ENCODE peak calls at places on chromosomes 11 and 22, in six cellular contexts. K is PC-9; N is keratinocyte; S is Panc1; V is CD4-positive, CD25-positive, alpha-beta regulatory T cell; H is K562. G is an unnamed sample.

GRCh38 chr11:119666463-119667131 is 62.4 kb downstream of the NECTIN1 start:
- DNase-seq in N (no peak), V (peak), K (peak), S (peak), H (peak), G (peak)

GRCh38 chr11:7968686-7969085 is 3.4 kb upstream of the NLRP10 start:
- DNase-seq in H (no peak), V (no peak), N (no peak), K (no peak), S (no peak), G (no peak)

GRCh38 chr11:117823941-117824420 is 563 bp downstream of the FXYD2 start:
- DNase-seq in K (no peak), S (no peak), H (no peak), N (no peak), V (no peak), G (no peak)

GRCh38 chr11:76215946-76216345 is 9.6 kb upstream of the WNT11 start:
- DNase-seq in H (no peak), K (no peak), S (no peak), N (no peak), V (no peak), G (no peak)

GRCh38 chr11:62980133-62980760 is 4.5 kb downstream of the SLC22A6 start:
- DNase-seq in H (no peak), K (no peak), V (no peak), N (no peak), S (no peak), G (no peak)

GRCh38 chr22:48496226-48496845 is 1331.3 kb downstream of the BRD1 start:
- DNase-seq in N (no peak), H (no peak), K (no peak), S (no peak), V (no peak), G (no peak)

GRCh38 chr11:15327786-15328231 is 213.1 kb downstream of the INSC start:
- DNase-seq in V (no peak), K (no peak), N (no peak), S (no peak), H (peak), G (peak)

GRCh38 chr11:79953629-79954028 is 512.8 kb upstream of the TENM4 start:
- DNase-seq in K (no peak), H (no peak), N (no peak), S (no peak), V (no peak), G (no peak)

GRCh38 chr11:130037881-130038601 is 31.7 kb upstream of the APLP2 start:
- DNase-seq in S (no peak), N (no peak), V (no peak), H (peak), K (no peak), G (no peak)

GRCh38 chr11:35617687-35618496 is at the start of gene FJX1:
- DNase-seq in S (no peak), H (peak), K (peak), N (no peak), V (peak), G (no peak)

GRCh38 chr11:12091957-12092558 is 18.3 kb upstream of the MICAL2 start:
- DNase-seq in N (no peak), H (no peak), S (no peak), K (no peak), V (no peak), G (no peak)

GRCh38 chr11:80155412-80156017 is 714.7 kb upstream of the TENM4 start:
- DNase-seq in H (peak), K (no peak), N (no peak), V (peak), S (peak), G (no peak)

GRCh38 chr22:50267591-50268390 is 2.4 kb downstream of the MAPK11 start:
- DNase-seq in S (no peak), V (peak), K (no peak), N (no peak), H (peak), G (no peak)

GRCh38 chr22:39457047-39457545 is 284 bp downstream of the MGAT3 start:
- DNase-seq in K (no peak), N (no peak), H (peak), S (no peak), V (no peak), G (no peak)

GRCh38 chr11:120184371-120184945 is 26.4 kb upstream of the OAF start:
- DNase-seq in H (no peak), K (no peak), V (no peak), S (no peak), N (no peak), G (no peak)

GRCh38 chr22:32476286-32476685 is 1.7 kb downstream of the FBXO7 start:
- DNase-seq in H (no peak), S (no peak), K (no peak), N (no peak), V (peak), G (no peak)

GRCh38 chr22:46073683-46074504 is 76.4 kb upstream of the PPARA start:
- DNase-seq in S (no peak), K (peak), N (no peak), V (no peak), H (no peak), G (no peak)

GRCh38 chr11:76173663-76174062 is 32.6 kb downstream of the WNT11 start:
- DNase-seq in N (no peak), V (no peak), K (peak), H (no peak), S (no peak), G (no peak)

GRCh38 chr22:39173787-39174497 is 21.5 kb upstream of the CBX7 start:
- DNase-seq in K (no peak), V (peak), S (no peak), N (no peak), H (no peak), G (no peak)

GRCh38 chr22:43066844-43067385 is 22.3 kb downstream of the TTLL1 start:
- DNase-seq in V (no peak), H (no peak), N (no peak), K (peak), S (no peak), G (no peak)

GRCh38 chr11:92269021-92269420 is 44.4 kb downstream of the FAT3 start:
- DNase-seq in H (no peak), V (no peak), K (peak), N (no peak), S (peak), G (no peak)

GRCh38 chr22:44664149-44664548 is 37.9 kb upstream of the PRR5 start:
- DNase-seq in S (no peak), V (peak), H (no peak), N (no peak), K (no peak), G (no peak)

GRCh38 chr22:36097880-36098279 is 62.7 kb downstream of the APOL3 start:
- DNase-seq in V (no peak), N (no peak), K (no peak), H (no peak), S (no peak), G (no peak)

GRCh38 chr11:104609297-104609696 is 289.0 kb downstream of the CASP12 start:
- DNase-seq in H (no peak), S (no peak), V (peak), N (no peak), K (no peak), G (peak)

GRCh38 chr11:280762-281485 is 2.7 kb downstream of the NLRP6 start:
- DNase-seq in V (peak), H (no peak), K (no peak), S (no peak), N (no peak), G (no peak)

GRCh38 chr11:6695377-6695776 is 12.2 kb upstream of the MRPL17 start:
- DNase-seq in V (no peak), N (no peak), S (no peak), K (no peak), H (no peak), G (no peak)

GRCh38 chr11:95698939-95699562 is 90.5 kb downstream of the FAM76B start:
- DNase-seq in H (no peak), S (no peak), K (no peak), N (no peak), V (no peak), G (no peak)

GRCh38 chr11:10899542-10899830 is 41.6 kb upstream of the ZBED5 start:
- DNase-seq in H (peak), N (peak), K (peak), S (no peak), V (peak), G (no peak)

GRCh38 chr11:111566324-111566723 is 25.8 kb downstream of the LAYN start:
- DNase-seq in V (no peak), N (no peak), K (peak), H (no peak), S (no peak), G (no peak)

GRCh38 chr22:26756675-26757293 is 99.4 kb downstream of the MIAT start:
- DNase-seq in S (no peak), N (no peak), H (peak), K (no peak), V (peak), G (no peak)

GRCh38 chr11:28767574-28767973 is 659.4 kb downstream of the METTL15 start:
- DNase-seq in S (no peak), H (no peak), V (no peak), N (no peak), K (no peak), G (no peak)

GRCh38 chr22:41052661-41053490 is 39.5 kb upstream of the EP300 start:
- DNase-seq in H (no peak), V (no peak), S (no peak), K (peak), N (no peak), G (no peak)

GRCh38 chr11:102599642-102600261 is 25.4 kb downstream of the MMP20 start:
- DNase-seq in N (peak), V (peak), K (peak), S (peak), H (no peak), G (no peak)

GRCh38 chr11:12075822-12076821 is 34.3 kb upstream of the MICAL2 start:
- DNase-seq in H (no peak), S (no peak), K (no peak), N (peak), V (no peak), G (no peak)

GRCh38 chr22:45341503-45341902 is 31.8 kb downstream of the FAM118A start:
- DNase-seq in K (no peak), N (no peak), H (no peak), V (peak), S (no peak), G (no peak)

GRCh38 chr22:45475063-45475747 is 27.5 kb upstream of the FBLN1 start:
- DNase-seq in K (no peak), V (no peak), N (no peak), S (no peak), H (no peak), G (no peak)

GRCh38 chr11:94673353-94673752 is 94.8 kb upstream of the AMOTL1 start:
- DNase-seq in V (no peak), S (no peak), K (no peak), H (no peak), N (no peak), G (no peak)

GRCh38 chr11:44049832-44050231 is 2.1 kb downstream of the ACCSL start:
- DNase-seq in K (no peak), H (no peak), S (no peak), N (no peak), V (no peak), G (no peak)

GRCh38 chr11:12706531-12707499 is 32.6 kb downstream of the TEAD1 start:
- DNase-seq in V (no peak), K (no peak), S (no peak), H (peak), N (no peak), G (no peak)

GRCh38 chr22:27632451-27633295 is 168.9 kb downstream of the MN1 start:
- DNase-seq in K (peak), N (no peak), H (no peak), V (no peak), S (no peak), G (no peak)

GRCh38 chr22:31106001-31106571 is 1.3 kb downstream of the SELENOM start:
- DNase-seq in N (no peak), S (no peak), V (no peak), K (peak), H (no peak), G (no peak)
- H3K4me3 ChIP-seq in N (no peak), S (peak), V (no peak), K (no peak), H (no peak), G (no peak)

GRCh38 chr11:114159320-114159719 is 99.8 kb downstream of the ZBTB16 start:
- DNase-seq in N (peak), V (peak), K (no peak), S (no peak), H (no peak), G (no peak)
- H3K4me3 ChIP-seq in N (no peak), V (peak), K (no peak), S (no peak), H (no peak), G (no peak)

GRCh38 chr11:128688896-128689546 is 4.9 kb upstream of the FLI1 start:
- DNase-seq in V (no peak), K (no peak), N (no peak), S (no peak), H (no peak), G (no peak)

GRCh38 chr11:128691802-128692749 is 1.8 kb upstream of the FLI1 start:
- DNase-seq in N (no peak), K (no peak), V (no peak), H (no peak), S (no peak), G (no peak)

GRCh38 chr11:128689586-128689945 is 4.3 kb upstream of the FLI1 start:
- DNase-seq in N (no peak), K (no peak), S (no peak), H (no peak), V (no peak), G (no peak)

GRCh38 chr11:128690746-128691091 is 3.2 kb upstream of the FLI1 start:
- DNase-seq in N (no peak), K (no peak), S (no peak), V (no peak), H (no peak), G (no peak)

GRCh38 chr11:128689946-128690745 is 3.7 kb upstream of the FLI1 start:
- DNase-seq in N (no peak), K (no peak), S (no peak), H (no peak), V (no peak), G (no peak)
- H3K4me3 ChIP-seq in N (no peak), K (no peak), S (no peak), H (no peak), V (no peak), G (no peak)

DNA sequence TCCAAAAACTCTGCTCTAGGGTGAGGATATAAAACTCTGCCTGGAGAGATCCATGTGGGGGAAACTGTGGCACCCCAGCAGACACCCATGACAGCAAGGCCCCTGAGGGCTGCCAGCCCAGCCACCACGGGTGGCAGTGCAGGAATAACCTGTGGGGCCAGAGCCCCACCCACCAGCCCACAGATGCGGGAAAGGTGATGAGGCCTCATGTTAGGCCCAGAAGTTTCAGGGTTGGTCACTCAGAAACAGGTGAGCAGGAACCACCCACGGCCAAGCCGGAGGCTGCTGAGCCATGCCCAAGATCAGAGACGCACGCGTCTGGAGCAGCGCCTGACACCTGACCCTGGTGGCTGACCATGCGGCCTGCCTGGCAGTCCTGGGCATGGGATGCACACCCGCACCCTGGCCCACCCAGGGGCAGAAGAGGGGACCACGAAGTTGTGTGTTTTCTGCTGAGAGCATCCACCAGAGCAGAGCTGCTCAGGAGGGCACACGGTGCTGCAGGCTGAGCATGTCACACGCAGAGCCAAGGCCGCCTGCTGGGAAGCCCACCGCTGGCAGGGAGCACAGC is 41.3 kb downstream of the DUSP8 start:
- DNase-seq in V (no peak), S (no peak), K (no peak), H (no peak), N (no peak), G (no peak)
- H3K4me3 ChIP-seq in V (no peak), S (no peak), K (no peak), H (no peak), N (no peak), G (no peak)

GRCh38 chr22:19730141-19730661 is 6.9 kb downstream of the GP1BB start:
- DNase-seq in K (no peak), N (no peak), H (no peak), V (no peak), S (no peak), G (no peak)

GRCh38 chr22:19731361-19731725 is 8.0 kb downstream of the GP1BB start:
- DNase-seq in N (no peak), V (no peak), H (no peak), S (no peak), K (no peak), G (no peak)

GRCh38 chr22:19729507-19729906 is 6.2 kb downstream of the GP1BB start:
- DNase-seq in N (no peak), V (no peak), H (no peak), K (no peak), S (no peak), G (no peak)

GRCh38 chr22:19731736-19732135 is 8.4 kb downstream of the GP1BB start:
- DNase-seq in N (no peak), H (no peak), K (no peak), S (no peak), V (no peak), G (no peak)

DNA sequence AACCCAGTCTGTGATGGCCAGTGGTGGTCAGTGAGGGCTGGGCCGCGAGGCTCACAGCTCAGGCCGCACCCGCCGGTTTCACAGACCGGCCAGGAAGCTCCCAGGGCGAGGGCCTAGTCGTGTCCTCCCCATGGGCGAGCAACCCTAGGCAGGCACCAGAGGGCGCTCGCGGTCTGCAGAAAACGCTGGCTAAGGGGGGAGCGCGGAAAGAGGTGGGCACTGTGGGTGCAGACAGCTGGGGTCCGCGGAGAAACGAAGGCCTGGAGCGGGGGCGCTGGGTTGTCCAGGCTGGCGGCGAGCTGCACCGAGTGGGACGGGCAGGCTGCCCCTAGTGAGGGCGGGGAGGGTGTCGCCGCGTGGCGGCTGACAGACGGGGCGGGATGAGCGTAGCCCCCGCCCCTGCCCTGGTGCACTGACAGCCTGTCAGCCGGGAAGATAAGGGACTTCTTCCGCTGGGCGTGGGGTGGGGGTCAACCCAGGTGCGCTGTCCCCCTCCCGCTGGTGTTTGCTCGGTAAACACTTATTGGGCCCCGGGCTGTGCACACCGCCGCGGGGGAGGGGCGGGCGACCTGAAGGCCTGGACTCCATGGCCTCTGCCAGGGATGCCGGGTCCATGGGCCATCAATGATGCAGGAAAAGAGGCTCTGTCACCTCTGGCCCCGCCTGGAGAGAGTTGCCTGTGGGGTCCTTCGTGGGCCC is 7.5 kb downstream of the GP1BB start:
- DNase-seq in H (peak), S (peak), K (no peak), N (no peak), V (peak), G (no peak)
- H3K4me3 ChIP-seq in H (peak), S (peak), K (peak), N (peak), V (no peak), G (peak)

DNA sequence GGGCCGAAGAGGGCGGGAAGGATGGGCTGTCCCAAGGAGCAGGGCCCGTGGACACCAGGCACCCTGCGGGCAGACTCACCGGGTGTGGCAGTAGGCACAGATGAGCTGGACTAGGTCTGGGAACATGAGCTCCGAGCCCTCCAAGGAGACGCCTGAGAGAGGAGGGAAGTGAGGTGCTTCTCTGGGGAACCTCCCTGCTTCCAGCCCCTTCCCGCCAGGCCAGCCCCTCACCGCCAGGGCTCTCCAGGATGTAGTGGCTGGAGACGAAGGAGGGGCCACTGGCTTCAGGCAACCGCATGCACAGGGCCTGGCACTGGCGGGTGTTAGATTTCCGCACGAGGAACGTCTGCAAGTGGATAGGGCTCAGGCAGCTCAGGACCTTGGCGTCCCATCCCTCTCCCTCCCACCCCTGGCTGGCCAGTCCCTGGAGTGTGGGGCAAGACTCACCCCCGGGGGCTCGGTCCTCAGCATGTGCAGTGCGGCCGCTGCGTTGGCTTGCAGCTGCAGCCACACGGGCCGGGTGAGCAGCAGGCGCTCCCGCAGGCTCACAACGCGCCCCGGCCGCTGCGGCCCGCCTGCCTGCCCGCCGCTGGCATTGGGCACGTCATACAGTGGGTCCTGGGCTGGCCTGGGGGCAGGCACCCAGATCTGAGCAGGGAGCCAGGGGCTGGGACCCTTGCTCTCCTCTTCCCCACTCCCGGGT is 552 bp downstream of the RIN1 start:
- DNase-seq in H (no peak), N (no peak), K (peak), S (no peak), V (no peak), G (no peak)
- H3K4me3 ChIP-seq in H (no peak), N (peak), K (peak), S (peak), V (no peak), G (peak)

GRCh38 chr11:107592256-107592655 is 1.3 kb downstream of the ELMOD1 start:
- DNase-seq in S (no peak), H (no peak), N (no peak), V (no peak), K (no peak), G (no peak)
- H3K4me3 ChIP-seq in S (peak), H (no peak), N (no peak), V (peak), K (no peak), G (no peak)

G was measured in iPS DF 6.9.